ENCODE peak calls at places on chromosome 12, in four cellular contexts. A is tibial artery; G is glomerular endothelial cell; W is stimulated activated CD4-positive, alpha-beta T cell treated with anti-CD3 and anti-CD28 coated beads, Interleukin-15, amount 100 ng/mL, for 24 hours. C is an unnamed sample.

GRCh38 chr12:124914392-124915248 is at the start of gene UBC:
- DNase-seq in W (peak; percentile 90), G (no peak), A (peak; percentile 93), C (no peak)

GRCh38 chr12:124837958-124838803 is 25.5 kb downstream of the SCARB1 start:
- DNase-seq in G (peak; percentile 27), A (peak; percentile 73), W (no peak), C (no peak)

GRCh38 chr12:123854232-123854631 is 92.1 kb downstream of the DNAH10 start:
- DNase-seq in W (no peak), G (no peak), A (no peak), C (no peak)

GRCh38 chr12:27870939-27871338 is 90.9 kb upstream of the MANSC4 start:
- DNase-seq in A (no peak), W (no peak), G (no peak), C (no peak)

GRCh38 chr12:57780284-57780897 is 2.2 kb upstream of the TSFM start:
- DNase-seq in G (no peak), A (no peak), W (no peak), C (no peak)

GRCh38 chr12:49017764-49018281 is 753 bp downstream of the PRKAG1 start:
- DNase-seq in A (no peak), G (no peak), W (peak; percentile 75), C (no peak)

GRCh38 chr12:5258966-5259365 is 172.9 kb upstream of the NTF3 start:
- DNase-seq in G (no peak), W (no peak), A (no peak), C (no peak)

GRCh38 chr12:109709401-109710278 is 4.0 kb upstream of the FAM222A start:
- DNase-seq in W (no peak), G (no peak), A (no peak), C (no peak)

GRCh38 chr12:52838871-52839446 is 4.8 kb upstream of the KRT79 start:
- DNase-seq in A (no peak), G (no peak), W (no peak), C (no peak)

GRCh38 chr12:131092911-131093901 is 139.5 kb downstream of the ADGRD1 start:
- DNase-seq in G (no peak), W (peak; percentile 35), A (peak; percentile 61), C (no peak)

GRCh38 chr12:118645219-118645618 is 268.9 kb downstream of the SUDS3 start:
- DNase-seq in W (peak; percentile 6), A (no peak), G (no peak), C (peak; percentile 15)

GRCh38 chr12:65492997-65493892 is 214.8 kb downstream of the MSRB3 start:
- DNase-seq in W (no peak), G (no peak), A (no peak), C (no peak)

GRCh38 chr12:124829008-124829707 is 34.5 kb downstream of the SCARB1 start:
- DNase-seq in A (no peak), W (no peak), G (no peak), C (no peak)